ENCODE peak calls at places on chromosome 14, in seven cellular contexts. P is adrenal gland, D is IMR-90, S is tibial nerve, I is ovary, R is stomach, C is sigmoid colon. E is an unnamed sample. For H3K27me3, the result is how much of the 10 kb centered on the place peaks cover.

GRCh38 chr14:63909984-63910383 is 57.2 kb downstream of the SYNE2 start:
- DNase-seq in P (no peak), D (peak), S (no peak), I (no peak), R (no peak), C (no peak), E (no peak)

GRCh38 chr14:76480426-76480825 is 104.5 kb downstream of the ESRRB start:
- DNase-seq in P (no peak), D (no peak), S (no peak), I (no peak), R (no peak), C (no peak), E (no peak)

GRCh38 chr14:31221266-31221665 is 13.7 kb upstream of the HECTD1 start:
- DNase-seq in P (no peak), D (no peak), S (no peak), I (no peak), R (no peak), C (no peak), E (no peak)

GRCh38 chr14:31930070-31930469 is 147.0 kb upstream of the ARHGAP5 start:
- DNase-seq in P (no peak), D (no peak), S (no peak), I (no peak), R (no peak), C (no peak), E (no peak)

GRCh38 chr14:74932401-74932901 is 9.4 kb upstream of the RPS6KL1 start:
- DNase-seq in P (no peak), D (no peak), S (no peak), I (no peak), R (no peak), C (no peak), E (no peak)

GRCh38 chr14:76280221-76280620 is 95.7 kb upstream of the ESRRB start:
- DNase-seq in P (no peak), D (no peak), S (no peak), I (no peak), R (no peak), C (no peak), E (no peak)

GRCh38 chr14:21256539-21257394 is 12.5 kb downstream of the HNRNPC start:
- DNase-seq in P (no peak), D (no peak), S (no peak), I (no peak), R (no peak), C (no peak), E (no peak)

GRCh38 chr14:46250113-46250703 is 401.4 kb downstream of the RPL10L start:
- DNase-seq in P (no peak), D (no peak), S (no peak), I (no peak), R (no peak), C (no peak), E (no peak)

GRCh38 chr14:95265106-95266094 is 54.3 kb downstream of the CLMN start:
- DNase-seq in P (peak), D (peak), S (no peak), I (no peak), R (peak), C (no peak), E (peak)

GRCh38 chr14:37591311-37591940 is 3.6 kb downstream of the FOXA1 start:
- DNase-seq in P (no peak), D (no peak), S (no peak), I (no peak), R (peak), C (no peak), E (no peak)

GRCh38 chr14:81353691-81354323 is 46.3 kb downstream of the STON2 start:
- DNase-seq in P (no peak), D (no peak), S (no peak), I (no peak), R (no peak), C (no peak), E (no peak)

GRCh38 chr14:59847711-59848110 is 22.9 kb downstream of the RTN1 start:
- DNase-seq in P (no peak), D (no peak), S (no peak), I (no peak), R (no peak), C (no peak), E (no peak)

GRCh38 chr14:49984419-49984818 is 91.5 kb downstream of the ARF6 start:
- DNase-seq in P (no peak), D (peak), S (no peak), I (no peak), R (no peak), C (no peak), E (no peak)

GRCh38 chr14:70873627-70874026 is 33.6 kb upstream of the PCNX1 start:
- DNase-seq in P (no peak), D (no peak), S (no peak), I (no peak), R (no peak), C (no peak), E (no peak)

GRCh38 chr14:31096255-31096654 is 70.1 kb upstream of the STRN3 start:
- DNase-seq in P (no peak), D (peak), S (no peak), I (no peak), R (no peak), C (no peak), E (no peak)

GRCh38 chr14:69059658-69060648 is 80.9 kb upstream of the ACTN1 start:
- DNase-seq in P (peak), D (peak), S (no peak), I (no peak), R (no peak), C (peak), E (peak)

GRCh38 chr14:85909581-85909980 is 379.6 kb downstream of the FLRT2 start:
- DNase-seq in P (no peak), D (no peak), S (no peak), I (no peak), R (no peak), C (no peak), E (no peak)

GRCh38 chr14:33364536-33364935 is 425.9 kb downstream of the NPAS3 start:
- DNase-seq in P (no peak), D (no peak), S (no peak), I (no peak), R (no peak), C (no peak), E (no peak)

GRCh38 chr14:104564744-104565679 is 14.6 kb upstream of the C14orf180 start:
- DNase-seq in P (no peak), D (no peak), S (no peak), I (no peak), R (no peak), C (no peak), E (no peak)

GRCh38 chr14:72476657-72477499 is 417.0 kb downstream of the DPF3 start:
- DNase-seq in P (no peak), D (peak), S (no peak), I (no peak), R (no peak), C (no peak), E (no peak)

GRCh38 chr14:22159049-22159448 is 430.0 kb downstream of the DAD1 start:
- DNase-seq in P (no peak), D (no peak), S (no peak), I (no peak), R (no peak), C (no peak), E (no peak)

GRCh38 chr14:66638688-66639087 is 130.7 kb downstream of the GPHN start:
- DNase-seq in P (no peak), D (peak), S (no peak), I (no peak), R (no peak), C (no peak), E (no peak)

GRCh38 chr14:72318648-72319047 is 386.4 kb downstream of the RGS6 start:
- DNase-seq in P (no peak), D (no peak), S (no peak), I (no peak), R (no peak), C (no peak), E (no peak)

GRCh38 chr14:63614964-63615363 is 26.7 kb downstream of the WDR89 start:
- DNase-seq in P (no peak), D (peak), S (no peak), I (no peak), R (no peak), C (no peak), E (no peak)

GRCh38 chr14:75515631-75515999 is 6.7 kb upstream of the BATF start:
- DNase-seq in P (no peak), D (no peak), S (no peak), I (no peak), R (no peak), C (no peak), E (no peak)

GRCh38 chr14:104350463-104351185 is 212.2 kb downstream of the KIF26A start:
- DNase-seq in P (no peak), D (no peak), S (peak), I (peak), R (peak), C (peak), E (peak)

GRCh38 chr14:89041245-89041585 is 216.8 kb downstream of the TTC8 start:
- DNase-seq in P (peak), D (no peak), S (no peak), I (no peak), R (peak), C (no peak), E (no peak)

GRCh38 chr14:67493092-67493717 is 4.7 kb upstream of the TMEM229B start:
- DNase-seq in P (no peak), D (no peak), S (no peak), I (no peak), R (no peak), C (no peak), E (no peak)

GRCh38 chr14:60561845-60562746 is 53.1 kb downstream of the SIX6 start:
- DNase-seq in P (peak), D (peak), S (no peak), I (peak), R (peak), C (peak), E (peak)

GRCh38 chr14:71714225-71714624 is 218.0 kb upstream of the RGS6 start:
- DNase-seq in P (no peak), D (peak), S (no peak), I (no peak), R (no peak), C (no peak), E (no peak)

GRCh38 chr14:70822706-70823185 is 13.4 kb upstream of the MAP3K9 start:
- DNase-seq in P (peak), D (peak), S (no peak), I (peak), R (peak), C (no peak), E (no peak)

GRCh38 chr14:93956514-93957332 is 19.6 kb downstream of the ASB2 start:
- DNase-seq in P (no peak), D (no peak), S (no peak), I (no peak), R (no peak), C (no peak), E (no peak)

GRCh38 chr14:93956082-93956481 is 20.3 kb downstream of the ASB2 start:
- DNase-seq in P (no peak), D (no peak), S (no peak), I (no peak), R (no peak), C (no peak), E (no peak)

GRCh38 chr14:93954516-93954830 is 21.9 kb downstream of the ASB2 start:
- DNase-seq in P (no peak), D (no peak), S (no peak), I (no peak), R (no peak), C (no peak), E (no peak)

GRCh38 chr14:93953739-93954515 is 22.4 kb downstream of the ASB2 start:
- DNase-seq in P (peak), D (no peak), S (no peak), I (no peak), R (no peak), C (no peak), E (no peak)

DNA sequence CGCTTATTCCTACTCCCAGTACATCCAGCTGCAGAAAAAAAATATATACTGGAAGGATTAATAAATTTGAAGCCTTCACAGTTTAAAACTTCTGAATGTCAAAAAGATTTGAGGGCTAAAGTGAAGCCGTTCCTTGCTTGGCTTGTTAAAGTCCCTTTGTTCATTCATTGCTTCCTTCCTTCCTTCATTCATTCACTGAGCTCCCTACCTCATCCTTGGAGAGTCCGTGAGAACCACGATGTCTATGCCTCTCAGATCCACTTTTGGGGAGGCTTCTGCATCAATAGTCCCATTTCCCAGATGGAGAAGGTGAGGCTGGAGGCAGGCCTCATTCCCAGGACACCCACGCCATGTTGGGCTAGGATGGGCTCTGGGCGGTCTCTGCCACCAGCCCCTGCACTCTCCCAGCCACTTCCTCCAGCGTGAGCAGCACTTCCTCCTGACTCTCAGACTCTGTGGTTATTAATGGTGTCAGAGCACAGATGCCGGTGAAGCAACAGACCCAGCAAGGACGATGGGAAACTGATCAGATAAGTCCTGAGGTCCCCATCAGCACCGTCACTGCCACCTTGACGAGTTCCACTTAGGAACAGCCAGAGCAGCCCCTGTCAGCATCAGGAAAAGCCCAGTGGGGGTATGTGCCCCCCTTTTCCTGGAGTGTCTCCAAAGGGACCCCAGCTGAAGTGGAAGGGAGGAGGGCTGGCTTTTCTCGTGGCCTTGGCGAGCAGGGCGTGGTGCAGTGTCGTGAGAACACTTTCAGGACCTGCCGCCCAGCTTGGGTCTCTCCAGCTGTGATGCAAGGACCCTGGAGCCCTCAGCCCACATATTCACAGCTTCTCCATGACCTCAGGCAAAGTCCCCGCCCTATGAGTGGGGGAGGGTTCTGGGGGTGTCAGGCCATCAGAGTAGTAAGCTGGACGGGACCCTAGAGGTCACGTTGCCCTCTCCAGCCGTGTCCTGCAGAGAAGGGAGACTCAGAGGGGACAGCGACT is 21.2 kb downstream of the ASB2 start:
- DNase-seq in P (peak), D (no peak), S (no peak), I (no peak), R (no peak), C (no peak), E (no peak)
- TF ChIP-seq POLR2A in P (no peak), D (no peak), S (no peak), I (no peak), R (no peak), C (no peak), E (no peak)

GRCh38 chr14:99247772-99248171 is 24.2 kb downstream of the BCL11B start:
- DNase-seq in P (no peak), D (no peak), S (no peak), I (no peak), R (no peak), C (no peak), E (no peak)
- H3K27me3 ChIP-seq in P (under half), D (under half), S (half or more), I (under half), R (under half), C (half or more), E (under half)

DNA sequence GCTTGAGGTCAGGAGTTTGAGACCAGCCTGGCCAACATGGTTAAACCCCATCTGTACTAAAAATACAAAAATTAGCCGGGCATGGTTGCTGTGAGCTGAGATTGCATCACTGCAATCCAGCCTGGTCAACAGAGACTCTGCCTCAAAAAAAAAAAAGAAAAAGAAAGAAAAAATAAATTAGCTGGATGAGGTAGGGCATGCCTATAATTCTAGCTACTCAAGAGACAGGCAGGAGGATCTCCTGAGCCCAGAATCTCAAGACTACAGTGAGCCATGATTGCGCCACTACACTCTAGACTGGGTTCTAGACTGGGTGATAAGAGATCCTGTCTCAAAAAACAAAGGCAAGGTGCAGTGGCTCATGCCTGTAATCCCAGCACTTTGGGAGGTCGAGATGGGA is 16.9 kb downstream of the PPP4R3A start:
- DNase-seq in P (no peak), D (peak), S (no peak), I (no peak), R (no peak), C (no peak), E (no peak)
- H3K27ac ChIP-seq in P (no peak), D (no peak), S (no peak), I (no peak), R (no peak), C (no peak), E (no peak)

GRCh38 chr14:100123618-100124017 is 35.8 kb downstream of the DEGS2 start:
- DNase-seq in P (no peak), D (no peak), S (no peak), I (no peak), R (no peak), C (no peak), E (no peak)
- TF ChIP-seq POLR2A in P (no peak), D (no peak), S (no peak), I (no peak), R (no peak), C (no peak), E (no peak)

GRCh38 chr14:54567634-54568561 is 970 bp downstream of the SAMD4A start:
- DNase-seq in P (peak), D (no peak), S (peak), I (peak), R (peak), C (peak), E (peak)

GRCh38 chr14:54565236-54566151 is 1.4 kb upstream of the SAMD4A start:
- DNase-seq in P (peak), D (peak), S (peak), I (peak), R (peak), C (peak), E (peak)

GRCh38 chr14:54566152-54566409 is 847 bp upstream of the SAMD4A start:
- DNase-seq in P (no peak), D (no peak), S (no peak), I (no peak), R (no peak), C (no peak), E (no peak)

GRCh38 chr14:54566410-54567223 is at the start of gene SAMD4A:
- DNase-seq in P (peak), D (peak), S (peak), I (peak), R (peak), C (peak), E (peak)

DNA sequence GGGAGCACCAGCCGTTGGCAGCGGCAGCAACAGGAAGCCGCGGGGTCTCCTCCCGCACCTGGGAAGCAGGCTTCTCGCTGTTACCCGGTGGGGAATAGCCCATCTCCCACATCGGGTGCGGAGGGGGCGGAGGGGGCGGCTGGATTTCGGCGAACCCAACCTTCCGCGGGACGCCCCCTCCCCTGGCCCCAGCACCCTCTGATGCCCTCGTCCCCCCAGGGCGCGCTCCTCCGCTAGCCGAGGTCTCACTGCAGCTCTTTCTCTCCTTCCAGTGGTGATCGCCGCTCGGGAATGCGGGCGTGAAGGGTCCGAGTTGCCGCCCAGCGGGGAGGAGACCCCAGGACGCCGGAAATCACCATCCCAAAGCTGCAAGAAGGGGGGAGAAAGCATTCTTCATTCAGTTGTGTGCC is 301 bp downstream of the SAMD4A start:
- DNase-seq in P (no peak), D (no peak), S (no peak), I (peak), R (peak), C (no peak), E (no peak)
- H3K27me3 ChIP-seq in P (under half), D (under half), S (under half), I (under half), R (under half), C (under half), E (under half)

GRCh38 chr14:101223561-101224162 is 320.1 kb upstream of the RTL1 start:
- DNase-seq in P (no peak), D (no peak), S (no peak), I (no peak), R (no peak), C (peak), E (no peak)

GRCh38 chr14:101222362-101223090 is 319.0 kb upstream of the RTL1 start:
- DNase-seq in P (no peak), D (no peak), S (no peak), I (no peak), R (no peak), C (peak), E (no peak)

GRCh38 chr14:101224356-101225115 is 321.0 kb upstream of the RTL1 start:
- DNase-seq in P (no peak), D (no peak), S (no peak), I (no peak), R (no peak), C (peak), E (no peak)

GRCh38 chr14:101221549-101222160 is 318.1 kb upstream of the RTL1 start:
- DNase-seq in P (no peak), D (no peak), S (no peak), I (no peak), R (no peak), C (peak), E (no peak)

DNA sequence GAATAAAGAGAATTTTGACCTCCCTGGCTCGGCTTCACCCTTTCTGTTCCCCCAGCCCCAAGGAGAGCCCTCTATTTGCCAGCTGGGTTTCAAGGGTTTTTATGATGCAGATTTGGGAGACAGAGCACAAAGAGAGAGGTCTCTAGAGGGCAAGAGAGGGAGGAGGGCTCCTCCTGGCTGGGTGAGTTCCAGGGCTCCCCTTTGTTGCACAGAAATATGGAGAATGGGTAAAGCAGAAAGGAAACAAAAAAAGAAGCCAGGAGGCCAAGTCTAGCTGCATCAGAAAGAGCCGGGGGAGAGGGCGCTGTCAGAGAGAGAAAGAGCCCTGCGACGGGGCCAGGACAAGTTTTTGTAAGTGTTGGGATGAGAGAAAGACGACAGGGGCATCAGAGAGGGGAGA is 319.6 kb upstream of the RTL1 start:
- DNase-seq in P (no peak), D (no peak), S (no peak), I (no peak), R (no peak), C (peak), E (no peak)
- H3K27ac ChIP-seq in P (no peak), D (no peak), S (no peak), I (no peak), R (no peak), C (no peak), E (no peak)

DNA sequence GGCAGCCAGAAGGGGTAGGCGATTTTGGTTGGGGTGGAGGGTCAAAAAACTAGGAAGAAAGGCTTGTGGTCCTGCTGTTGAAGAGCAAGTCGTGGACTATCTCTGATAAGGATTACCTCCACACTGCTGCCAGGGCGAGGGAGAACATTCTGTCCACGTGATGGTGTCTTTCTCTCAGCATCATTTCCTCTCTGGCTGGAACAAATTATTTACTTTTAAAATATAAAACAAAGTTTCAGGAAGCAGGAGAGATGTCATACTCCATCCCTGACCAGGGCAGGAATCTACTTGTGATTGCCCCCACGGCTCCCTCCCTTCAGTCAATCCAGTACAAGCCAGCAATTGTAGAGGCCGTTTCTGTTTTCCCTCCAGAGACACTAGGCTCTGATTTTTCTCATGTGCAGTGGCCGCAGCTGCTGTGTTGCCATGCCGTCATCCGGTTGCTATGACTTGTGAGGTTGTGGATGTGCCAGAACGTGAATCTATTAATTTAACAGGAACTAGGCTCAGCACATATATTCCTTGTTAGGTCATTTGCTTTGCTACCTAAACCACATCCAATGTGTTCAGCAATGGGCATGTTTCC is 61.5 kb upstream of the PTGR2 start:
- DNase-seq in P (no peak), D (peak), S (peak), I (peak), R (no peak), C (peak), E (peak)
- TF ChIP-seq POLR2A in P (no peak), D (peak), S (peak), I (peak), R (no peak), C (peak), E (peak)